ENCODE peak calls at places on chromosomes 13 and 19, in seven cellular contexts. One of them, this sample, is unnamed.

GRCh38 chr13:30880756-30881155 is 25.3 kb upstream of the MEDAG start:
- DNase-seq in mesothelial cell of epicardium: no peak
- DNase-seq in iris pigment epithelial cell: peak; percentile 95
- DNase-seq in AG04450: peak; percentile 81
- DNase-seq in body of pancreas: no peak
- DNase-seq in NCI-H774: no peak
- DNase-seq in H4: peak; percentile 67
- DNase-seq in this sample: no peak

GRCh38 chr19:45211751-45212381 is 33.3 kb downstream of the BLOC1S3 start:
- DNase-seq in body of pancreas: peak; percentile 70
- DNase-seq in mesothelial cell of epicardium: no peak
- DNase-seq in AG04450: no peak
- DNase-seq in H4: no peak
- DNase-seq in NCI-H774: no peak
- DNase-seq in iris pigment epithelial cell: no peak
- DNase-seq in this sample: no peak

GRCh38 chr13:19782049-19782726 is 557 bp downstream of the PSPC1 start:
- DNase-seq in iris pigment epithelial cell: peak; percentile 66
- DNase-seq in body of pancreas: peak; percentile 65
- DNase-seq in NCI-H774: no peak
- DNase-seq in AG04450: no peak
- DNase-seq in H4: no peak
- DNase-seq in mesothelial cell of epicardium: peak; percentile 71
- DNase-seq in this sample: peak; percentile 58

GRCh38 chr19:34316741-34317241 is 48.2 kb upstream of the GPI start:
- DNase-seq in iris pigment epithelial cell: peak; percentile 70
- DNase-seq in H4: no peak
- DNase-seq in AG04450: no peak
- DNase-seq in NCI-H774: no peak
- DNase-seq in mesothelial cell of epicardium: no peak
- DNase-seq in body of pancreas: no peak
- DNase-seq in this sample: no peak

GRCh38 chr13:73440296-73440895 is 381.6 kb downstream of the KLF5 start:
- DNase-seq in body of pancreas: no peak
- DNase-seq in iris pigment epithelial cell: peak; percentile 22
- DNase-seq in AG04450: no peak
- DNase-seq in NCI-H774: no peak
- DNase-seq in mesothelial cell of epicardium: no peak
- DNase-seq in H4: no peak
- DNase-seq in this sample: peak; percentile 27

GRCh38 chr13:49411353-49411752 is 32.5 kb downstream of the CAB39L start:
- DNase-seq in iris pigment epithelial cell: no peak
- DNase-seq in mesothelial cell of epicardium: no peak
- DNase-seq in body of pancreas: no peak
- DNase-seq in AG04450: no peak
- DNase-seq in NCI-H774: no peak
- DNase-seq in H4: no peak
- DNase-seq in this sample: no peak

GRCh38 chr19:10115392-10116084 is 4.0 kb downstream of the P2RY11 start:
- DNase-seq in body of pancreas: no peak
- DNase-seq in mesothelial cell of epicardium: no peak
- DNase-seq in AG04450: no peak
- DNase-seq in NCI-H774: no peak
- DNase-seq in H4: no peak
- DNase-seq in iris pigment epithelial cell: no peak
- DNase-seq in this sample: no peak

GRCh38 chr13:106291006-106291405 is 244.5 kb downstream of the EFNB2 start:
- DNase-seq in H4: no peak
- DNase-seq in body of pancreas: no peak
- DNase-seq in NCI-H774: no peak
- DNase-seq in iris pigment epithelial cell: peak; percentile 80
- DNase-seq in AG04450: no peak
- DNase-seq in mesothelial cell of epicardium: no peak
- DNase-seq in this sample: no peak

GRCh38 chr19:27714857-27715256 is 1498.1 kb downstream of the UQCRFS1 start:
- DNase-seq in iris pigment epithelial cell: no peak
- DNase-seq in NCI-H774: no peak
- DNase-seq in H4: no peak
- DNase-seq in AG04450: no peak
- DNase-seq in body of pancreas: no peak
- DNase-seq in mesothelial cell of epicardium: no peak
- DNase-seq in this sample: no peak

GRCh38 chr13:99614465-99614885 is 113.2 kb downstream of the TM9SF2 start:
- DNase-seq in body of pancreas: peak; percentile 45
- DNase-seq in H4: peak; percentile 21
- DNase-seq in mesothelial cell of epicardium: no peak
- DNase-seq in NCI-H774: peak; percentile 13
- DNase-seq in AG04450: no peak
- DNase-seq in iris pigment epithelial cell: peak; percentile 24
- DNase-seq in this sample: no peak